ENCODE peak calls at places on chromosomes 2 and 18, in five cellular contexts. F is A549, T is suprapubic skin, X is GM12878, I is lower lobe of right lung. A is an unnamed sample. For H3K4me1, the result is how much of the 10 kb centered on the place peaks cover.

GRCh38 chr2:205865794-205866490 is 183.6 kb downstream of the NRP2 start:
- DNase-seq in I (no peak), T (no peak), X (no peak), F (no peak), A (no peak)

GRCh38 chr2:156867201-156867600 is 390.3 kb upstream of the GALNT5 start:
- DNase-seq in T (no peak), F (no peak), I (no peak), X (no peak), A (no peak)

GRCh38 chr18:2856499-2856898 is 9.7 kb downstream of the EMILIN2 start:
- DNase-seq in F (no peak), T (peak), X (no peak), I (no peak), A (no peak)

GRCh38 chr2:86436328-86436727 is 4.8 kb upstream of the KDM3A start:
- DNase-seq in T (no peak), F (no peak), X (no peak), I (no peak), A (no peak)

GRCh38 chr2:97869722-97870346 is 125.9 kb downstream of the TMEM131 start:
- DNase-seq in F (no peak), I (no peak), T (no peak), X (no peak), A (no peak)

GRCh38 chr2:176099159-176099736 is 347 bp upstream of the HOXD12 start:
- DNase-seq in T (no peak), X (no peak), I (no peak), F (no peak), A (no peak)

GRCh38 chr2:190413421-190413820 is 5.3 kb downstream of the MFSD6 start:
- DNase-seq in I (no peak), X (no peak), T (no peak), F (no peak), A (no peak)

GRCh38 chr18:37639846-37640245 is 74.2 kb upstream of the CELF4 start:
- DNase-seq in I (no peak), F (no peak), X (no peak), T (no peak), A (no peak)

GRCh38 chr2:236047886-236048540 is 120.2 kb downstream of the GBX2 start:
- DNase-seq in X (no peak), I (no peak), F (no peak), T (no peak), A (no peak)

GRCh38 chr2:40820319-40820718 is 368.4 kb upstream of the SLC8A1 start:
- DNase-seq in I (no peak), T (no peak), X (no peak), F (no peak), A (no peak)

GRCh38 chr18:55494899-55495298 is 93.1 kb downstream of the TCF4 start:
- DNase-seq in T (no peak), I (no peak), X (no peak), F (no peak), A (no peak)

GRCh38 chr2:160584972-160585494 is 91.4 kb upstream of the RBMS1 start:
- DNase-seq in T (no peak), X (no peak), F (no peak), I (no peak), A (no peak)

GRCh38 chr2:37711831-37712230 is 40.4 kb upstream of the CDC42EP3 start:
- DNase-seq in T (no peak), X (no peak), F (no peak), I (no peak), A (no peak)

GRCh38 chr18:36427369-36427768 is 129.9 kb downstream of the FHOD3 start:
- DNase-seq in T (no peak), I (no peak), F (no peak), X (no peak), A (no peak)

GRCh38 chr2:26727641-26728561 is 35.4 kb downstream of the KCNK3 start:
- DNase-seq in X (no peak), T (no peak), I (no peak), F (no peak), A (no peak)
- TF ChIP-seq CTCF in X (no peak), T (no peak), I (peak), F (no peak), A (no peak)

GRCh38 chr2:127637725-127638252 is 8.2 kb upstream of the GPR17 start:
- DNase-seq in I (no peak), F (peak), T (no peak), X (no peak), A (no peak)

GRCh38 chr2:127637236-127637630 is 8.7 kb upstream of the GPR17 start:
- DNase-seq in X (no peak), I (no peak), F (no peak), T (no peak), A (no peak)

GRCh38 chr2:127640082-127641072 is 5.6 kb upstream of the GPR17 start:
- DNase-seq in I (no peak), T (no peak), X (no peak), F (no peak), A (no peak)

GRCh38 chr2:127638361-127639110 is 7.4 kb upstream of the GPR17 start:
- DNase-seq in X (no peak), F (no peak), T (no peak), I (no peak), A (no peak)

GRCh38 chr2:127639111-127639474 is 6.9 kb upstream of the GPR17 start:
- DNase-seq in T (no peak), I (no peak), X (no peak), F (no peak), A (no peak)
- H3K4me1 ChIP-seq in T (under half), I (half or more), X (under half), F (under half), A (under half)

GRCh38 chr18:52340466-52341378 is 725 bp downstream of the DCC start:
- DNase-seq in X (no peak), I (no peak), T (no peak), F (no peak), A (no peak)
- TF ChIP-seq CTCF in X (no peak), I (no peak), T (no peak), F (no peak), A (no peak)

DNA sequence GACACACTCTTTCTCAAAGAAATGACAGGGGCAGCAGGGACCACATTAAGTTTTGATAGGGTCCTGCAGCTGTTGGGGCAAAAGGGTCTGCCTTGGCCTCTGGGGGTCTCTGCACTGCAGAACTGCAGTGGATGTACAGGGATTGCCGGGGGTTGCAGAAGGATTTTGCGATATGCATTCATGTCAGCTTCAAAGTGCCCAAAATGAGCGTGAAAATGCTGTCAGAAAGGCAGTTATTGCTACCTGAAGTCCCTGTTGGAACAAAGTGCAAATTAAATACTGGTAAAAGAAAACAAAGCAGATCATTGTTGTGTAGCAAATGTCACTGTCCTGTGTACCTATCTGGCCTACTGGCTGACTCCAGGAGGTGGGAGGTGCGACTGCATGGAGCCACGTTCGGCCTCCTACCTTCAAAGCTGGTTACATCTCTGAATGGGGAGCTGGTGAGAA is 78.8 kb upstream of the MAP4K3 start:
- DNase-seq in X (no peak), T (no peak), F (no peak), I (no peak), A (no peak)
- H3K4me1 ChIP-seq in X (under half), T (under half), F (under half), I (half or more), A (under half)

DNA sequence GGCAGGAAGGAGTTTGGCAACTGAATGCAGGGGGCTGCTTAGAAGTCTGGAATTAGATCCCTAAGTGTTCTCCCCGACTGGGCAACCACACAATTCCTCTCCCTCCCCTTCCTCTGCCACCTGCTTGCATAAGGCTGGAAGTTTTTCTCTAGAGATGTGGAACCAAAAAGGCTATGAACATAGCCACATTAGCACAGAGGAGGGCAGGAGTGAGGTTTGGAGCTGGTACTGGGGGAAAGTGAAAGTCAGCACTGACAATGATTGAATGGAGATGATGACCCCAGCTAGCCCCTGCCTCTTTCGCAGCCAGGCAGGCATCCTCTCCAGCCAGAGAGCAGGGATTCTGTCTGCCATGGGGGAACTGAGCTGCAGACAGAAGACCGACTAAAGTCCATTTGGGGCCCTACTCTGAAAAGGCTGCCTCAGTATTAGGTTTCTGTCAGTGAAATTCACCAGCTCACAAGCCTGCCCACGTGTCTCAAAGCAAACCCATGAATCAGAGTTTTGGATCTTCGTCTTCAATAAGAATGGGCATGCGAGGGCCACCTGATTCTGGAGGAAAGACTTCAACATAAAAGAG is 87.9 kb upstream of the ITGA6 start:
- DNase-seq in I (no peak), T (no peak), F (no peak), X (no peak), A (no peak)
- TF ChIP-seq CTCF in I (no peak), T (no peak), F (no peak), X (no peak), A (no peak)

A was measured in vagina.